ENCODE peak calls at places on chromosomes 13 and 19, in four cellular contexts. V is LoVo, B is aorta, P is colonic mucosa. K is an unnamed sample.

GRCh38 chr19:34808566-34808965 is 35.6 kb upstream of the ZNF599 start:
- DNase-seq in V (no peak), B (no peak), P (no peak), K (no peak)

GRCh38 chr19:50794778-50795664 is 4.8 kb downstream of the ACP4 start:
- DNase-seq in B (no peak), P (no peak), V (no peak), K (peak; percentile 85)

GRCh38 chr13:111175948-111176347 is 60.8 kb downstream of the ARHGEF7 start:
- DNase-seq in V (no peak), B (no peak), P (no peak), K (no peak)

GRCh38 chr19:3161453-3161852 is 17.1 kb upstream of the S1PR4 start:
- DNase-seq in B (peak; percentile 30), V (no peak), P (no peak), K (no peak)

GRCh38 chr19:11195681-11196080 is 1.7 kb downstream of the KANK2 start:
- DNase-seq in V (no peak), P (no peak), B (no peak), K (no peak)

GRCh38 chr19:18013621-18014111 is 5.7 kb downstream of the ARRDC2 start:
- DNase-seq in V (no peak), P (no peak), B (no peak), K (no peak)

GRCh38 chr19:33134571-33135041 is 2.7 kb downstream of the WDR88 start:
- DNase-seq in P (no peak), V (no peak), B (no peak), K (no peak)

GRCh38 chr19:19655051-19655594 is 8.4 kb downstream of the ATP13A1 start:
- DNase-seq in B (no peak), V (no peak), P (no peak), K (no peak)

GRCh38 chr19:46604781-46605355 is 3.7 kb downstream of the CALM3 start:
- DNase-seq in V (no peak), B (peak; percentile 81), P (no peak), K (no peak)

GRCh38 chr13:98738213-98738612 is 14.3 kb downstream of the SLC15A1 start:
- DNase-seq in B (no peak), V (no peak), P (no peak), K (no peak)

GRCh38 chr13:110868631-110869165 is 46.2 kb downstream of the ANKRD10 start:
- DNase-seq in P (no peak), B (no peak), V (no peak), K (no peak)

GRCh38 chr19:12722566-12723382 is 958 bp downstream of the TNPO2 start:
- DNase-seq in V (peak; percentile 96), P (peak; percentile 98), B (peak; percentile 98), K (peak; percentile 96)

GRCh38 chr19:19460258-19460731 is 54.8 kb downstream of the GATAD2A start:
- DNase-seq in P (no peak), V (no peak), B (no peak), K (no peak)

GRCh38 chr19:42028304-42029216 is 34.5 kb upstream of the ATP1A3 start:
- DNase-seq in V (no peak), B (no peak), P (peak; percentile 25), K (peak; percentile 39)

GRCh38 chr13:97322740-97323342 is 100.7 kb downstream of the MBNL2 start:
- DNase-seq in B (no peak), V (no peak), P (no peak), K (no peak)

GRCh38 chr13:30881931-30882899 is 23.9 kb upstream of the MEDAG start:
- DNase-seq in V (no peak), B (no peak), P (no peak), K (no peak)

GRCh38 chr19:50870417-50871089 is 2.7 kb upstream of the KLK2 start:
- DNase-seq in P (no peak), B (no peak), V (no peak), K (no peak)

GRCh38 chr13:33556828-33557227 is 261.1 kb upstream of the RFC3 start:
- DNase-seq in P (no peak), B (no peak), V (no peak), K (no peak)

GRCh38 chr19:18856385-18857126 is 24.8 kb downstream of the UPF1 start:
- DNase-seq in P (no peak), V (no peak), B (no peak), K (peak; percentile 16)

GRCh38 chr13:86945596-86945995 is 725.6 kb upstream of the SLITRK5 start:
- DNase-seq in V (no peak), B (no peak), P (no peak), K (no peak)

GRCh38 chr13:82636119-82636518 is 1246.2 kb downstream of the SLITRK1 start:
- DNase-seq in B (no peak), P (no peak), V (no peak), K (peak; percentile 22)

K was measured in HT-29.